ENCODE peak calls at places on chromosomes 16 and 17, in five cellular contexts. E is H54; P is IMR-90; L is PC-3; J is activated naive CD4-positive, alpha-beta T cell treated with anti-CD3 and anti-CD28 coated beads, Interleukin-2, amount 10 ng/mL, durations not matched to agents 7 days and 5 days. K is an unnamed sample.

GRCh38 chr16:48231675-48232214 is 12.4 kb upstream of the LONP2 start:
- DNase-seq in E (peak), P (peak), L (peak), J (peak), K (peak)

GRCh38 chr16:17775061-17775460 is 304.3 kb upstream of the XYLT1 start:
- DNase-seq in E (no peak), P (no peak), L (no peak), J (no peak), K (no peak)

GRCh38 chr17:57154896-57155295 is 69.8 kb downstream of the AKAP1 start:
- DNase-seq in E (no peak), P (no peak), L (no peak), J (no peak), K (no peak)

GRCh38 chr16:1708768-1709180 is 2.8 kb downstream of the MAPK8IP3 start:
- DNase-seq in E (no peak), P (peak), L (peak), J (no peak), K (no peak)

GRCh38 chr16:14579266-14579665 is 50.8 kb downstream of the PARN start:
- DNase-seq in E (no peak), P (no peak), L (peak), J (no peak), K (no peak)

GRCh38 chr16:67833035-67833417 is 9.1 kb upstream of the THAP11 start:
- DNase-seq in E (peak), P (peak), L (peak), J (no peak), K (no peak)

GRCh38 chr16:74304164-74304834 is 7.7 kb downstream of the PSMD7 start:
- DNase-seq in E (no peak), P (no peak), L (peak), J (no peak), K (no peak)

GRCh38 chr17:45437461-45438283 is 5.0 kb upstream of the ARHGAP27 start:
- DNase-seq in E (no peak), P (no peak), L (no peak), J (no peak), K (no peak)

GRCh38 chr16:71536752-71537499 is 10.7 kb downstream of the CHST4 start:
- DNase-seq in E (no peak), P (no peak), L (no peak), J (no peak), K (no peak)

GRCh38 chr16:11596572-11597226 is 10.0 kb upstream of the LITAF start:
- DNase-seq in E (no peak), P (no peak), L (no peak), J (no peak), K (no peak)